ENCODE peak calls at places on chromosome 15, in nine cellular contexts. Y, A, F, D, J, Z, H, W and P are unnamed samples.

GRCh38 chr15:74821091-74821789 is 5.2 kb upstream of the CPLX3 start:
- DNase-seq in A (no peak), J (no peak), F (peak; percentile 23), D (no peak), H (peak; percentile 86), Z (no peak), W (no peak), Y (no peak), P (no peak)

GRCh38 chr15:90957791-90958190 is 3.1 kb downstream of the RCCD1 start:
- DNase-seq in Y (no peak), A (no peak), J (no peak), H (peak; percentile 58), D (no peak), Z (no peak), W (no peak), F (no peak), P (no peak)

GRCh38 chr15:98609144-98609852 is 39.0 kb upstream of the IGF1R start:
- DNase-seq in J (no peak), H (peak; percentile 44), Z (no peak), D (no peak), F (peak; percentile 82), Y (no peak), W (no peak), A (peak; percentile 88), P (no peak)

GRCh38 chr15:70857547-70858265 is 3.7 kb upstream of the LARP6 start:
- DNase-seq in W (no peak), Z (no peak), Y (no peak), D (no peak), J (no peak), H (no peak), F (peak; percentile 23), A (no peak), P (no peak)

GRCh38 chr15:68373028-68373427 is 58.9 kb downstream of the ITGA11 start:
- DNase-seq in Y (no peak), A (peak; percentile 22), J (no peak), Z (no peak), D (no peak), F (no peak), W (no peak), H (no peak), P (no peak)

GRCh38 chr15:38721549-38721948 is 156.9 kb upstream of the RASGRP1 start:
- DNase-seq in Y (no peak), A (no peak), Z (no peak), W (no peak), J (no peak), D (no peak), H (no peak), F (peak; percentile 67), P (no peak)

GRCh38 chr15:65829150-65829764 is 37.2 kb upstream of the DENND4A start:
- DNase-seq in D (peak; percentile 47), W (no peak), F (peak; percentile 21), H (no peak), Z (no peak), J (peak; percentile 26), Y (no peak), A (no peak), P (peak; percentile 22)

GRCh38 chr15:64092075-64092820 is 1.4 kb downstream of the CIAO2A start:
- DNase-seq in D (no peak), H (peak; percentile 22), J (no peak), W (no peak), Z (no peak), F (no peak), Y (no peak), A (no peak), P (no peak)

GRCh38 chr15:51579012-51579411 is 43.6 kb downstream of the DMXL2 start:
- DNase-seq in F (no peak), Y (no peak), D (no peak), H (no peak), W (no peak), Z (no peak), J (no peak), A (no peak), P (no peak)

GRCh38 chr15:85950101-85950500 is 129.6 kb upstream of the AGBL1 start:
- DNase-seq in Y (no peak), W (no peak), H (no peak), Z (no peak), D (no peak), J (no peak), F (no peak), A (no peak), P (no peak)

GRCh38 chr15:58909616-58910015 is 23.9 kb downstream of the SLTM start:
- DNase-seq in W (no peak), Y (no peak), H (no peak), J (no peak), A (no peak), F (no peak), D (no peak), Z (no peak), P (no peak)

GRCh38 chr15:31216210-31216911 is 110.3 kb upstream of the KLF13 start:
- DNase-seq in H (no peak), J (no peak), W (peak; percentile 41), Y (peak; percentile 30), F (peak; percentile 53), A (peak; percentile 91), D (no peak), Z (no peak), P (peak; percentile 28)

GRCh38 chr15:63491116-63491817 is 13.1 kb upstream of the USP3 start:
- DNase-seq in Z (no peak), D (no peak), W (no peak), A (no peak), Y (no peak), H (no peak), F (no peak), J (no peak), P (no peak)

GRCh38 chr15:38216763-38217162 is 35.9 kb upstream of the SPRED1 start:
- DNase-seq in F (no peak), Y (no peak), W (no peak), Z (no peak), A (no peak), J (no peak), H (no peak), D (no peak), P (no peak)

GRCh38 chr15:70045045-70045444 is 52.7 kb downstream of the TLE3 start:
- DNase-seq in W (no peak), Z (no peak), J (no peak), D (no peak), H (no peak), A (no peak), Y (no peak), F (peak; percentile 26), P (no peak)

GRCh38 chr15:34341922-34342736 is 807 bp downstream of the NOP10 start:
- DNase-seq in W (no peak), Z (no peak), Y (no peak), F (no peak), D (peak; percentile 41), J (no peak), A (no peak), H (no peak), P (no peak)

GRCh38 chr15:95044780-95045417 is 813.5 kb downstream of the MCTP2 start:
- DNase-seq in J (no peak), A (no peak), D (no peak), H (no peak), W (no peak), F (no peak), Z (no peak), Y (no peak), P (no peak)

GRCh38 chr15:82012908-82013307 is 32.9 kb downstream of the MEX3B start:
- DNase-seq in Z (no peak), A (no peak), Y (no peak), D (no peak), J (no peak), W (no peak), H (no peak), F (no peak), P (no peak)

GRCh38 chr15:95017950-95018349 is 786.6 kb downstream of the MCTP2 start:
- DNase-seq in Z (no peak), Y (no peak), W (no peak), A (no peak), F (no peak), J (peak; percentile 10), D (no peak), H (peak; percentile 9), P (no peak)

GRCh38 chr15:31811641-31812040 is 218.7 kb upstream of the CHRNA7 start:
- DNase-seq in Y (peak; percentile 86), A (no peak), W (no peak), H (no peak), F (no peak), J (no peak), Z (no peak), D (no peak), P (no peak)

GRCh38 chr15:77810180-77810579 is 177.5 kb upstream of the LINGO1 start:
- DNase-seq in Y (no peak), H (peak; percentile 71), D (no peak), A (no peak), W (no peak), F (no peak), Z (no peak), J (no peak), P (no peak)

GRCh38 chr15:77064539-77065308 is 6.2 kb downstream of the TSPAN3 start:
- DNase-seq in A (no peak), Z (no peak), H (no peak), D (no peak), W (no peak), Y (no peak), F (peak; percentile 43), J (no peak), P (no peak)

GRCh38 chr15:71784719-71785118 is 25.6 kb upstream of the NR2E3 start:
- DNase-seq in J (no peak), F (no peak), Z (no peak), H (peak; percentile 82), Y (no peak), D (no peak), W (no peak), A (peak; percentile 68), P (no peak)

GRCh38 chr15:95760508-95760907 is 570.0 kb upstream of the NR2F2 start:
- DNase-seq in Z (no peak), W (peak; percentile 37), F (peak; percentile 10), J (no peak), H (peak; percentile 19), Y (no peak), A (no peak), D (no peak), P (no peak)

GRCh38 chr15:40240619-40241304 is 1.9 kb downstream of the PAK6 start:
- DNase-seq in F (no peak), Y (no peak), Z (no peak), J (no peak), A (no peak), H (peak; percentile 61), W (no peak), D (no peak), P (no peak)

GRCh38 chr15:28953573-28954195 is 67.9 kb downstream of the APBA2 start:
- DNase-seq in A (no peak), F (no peak), Y (no peak), D (no peak), J (no peak), Z (no peak), H (no peak), W (no peak), P (no peak)

GRCh38 chr15:66763186-66764066 is 61.4 kb downstream of the SMAD6 start:
- DNase-seq in W (no peak), Z (no peak), A (peak; percentile 78), F (no peak), Y (peak; percentile 2), D (no peak), H (no peak), J (no peak), P (no peak)

GRCh38 chr15:57327985-57328471 is 48.3 kb upstream of the CGNL1 start:
- DNase-seq in D (no peak), J (no peak), Y (no peak), Z (no peak), A (no peak), W (no peak), H (no peak), F (peak; percentile 99), P (no peak)

GRCh38 chr15:70535071-70535954 is 228.0 kb downstream of the UACA start:
- DNase-seq in D (peak; percentile 83), A (peak; percentile 42), Z (no peak), Y (no peak), H (no peak), F (no peak), W (no peak), J (no peak), P (peak; percentile 47)

GRCh38 chr15:43251185-43251862 is 15.4 kb downstream of the TGM5 start:
- DNase-seq in H (no peak), D (no peak), Y (no peak), F (no peak), A (no peak), W (no peak), J (no peak), Z (no peak), P (no peak)

GRCh38 chr15:81313686-81314085 is 10.3 kb downstream of the STARD5 start:
- DNase-seq in W (no peak), A (no peak), D (no peak), Y (no peak), H (no peak), F (no peak), J (no peak), Z (no peak), P (no peak)